ENCODE peak calls at places on chromosomes 3 and 15, in five cellular contexts. T, I, D, Y and P are unnamed samples.

GRCh38 chr15:85788796-85789495 is 5.8 kb downstream of the KLHL25 start:
- DNase-seq in T (no peak), I (no peak), D (no peak), Y (no peak), P (no peak)

GRCh38 chr3:56001991-56002390 is 466.3 kb downstream of the ERC2 start:
- DNase-seq in T (no peak), I (no peak), D (no peak), Y (no peak), P (no peak)

GRCh38 chr3:148269816-148270215 is 427.9 kb upstream of the AGTR1 start:
- DNase-seq in T (no peak), I (no peak), D (no peak), Y (no peak), P (no peak)

GRCh38 chr3:32200991-32201758 is 37.3 kb upstream of the CMTM8 start:
- DNase-seq in T (no peak), I (no peak), D (no peak), Y (no peak), P (no peak)

GRCh38 chr3:69791111-69791510 is 51.8 kb downstream of the MITF start:
- DNase-seq in T (peak; percentile 72), I (no peak), D (no peak), Y (no peak), P (no peak)

GRCh38 chr3:155853214-155854146 is 747 bp downstream of the SLC33A1 start:
- DNase-seq in T (peak; percentile 24), I (no peak), D (peak; percentile 27), Y (no peak), P (peak; percentile 84)

GRCh38 chr3:127371338-127371737 is 83.5 kb upstream of the PRR20G start:
- DNase-seq in T (no peak), I (no peak), D (no peak), Y (no peak), P (no peak)

GRCh38 chr3:111241960-111242359 is 170.3 kb downstream of the NECTIN3 start:
- DNase-seq in T (no peak), I (no peak), D (no peak), Y (no peak), P (no peak)

GRCh38 chr15:29942144-29942543 is 119.9 kb upstream of the TJP1 start:
- DNase-seq in T (no peak), I (no peak), D (no peak), Y (no peak), P (peak; percentile 45)

GRCh38 chr3:108897883-108898282 is 55.8 kb downstream of the GUCA1C start:
- DNase-seq in T (no peak), I (no peak), D (no peak), Y (no peak), P (no peak)

GRCh38 chr15:55774113-55774970 is 31.4 kb upstream of the PRTG start:
- DNase-seq in T (no peak), I (no peak), D (peak; percentile 49), Y (no peak), P (peak; percentile 73)

GRCh38 chr3:171001957-171002694 is 24.4 kb downstream of the SLC2A2 start:
- DNase-seq in T (peak; percentile 56), I (peak; percentile 43), D (no peak), Y (peak; percentile 36), P (no peak)

GRCh38 chr15:99954361-99955180 is 221.3 kb upstream of the LYSMD4 start:
- DNase-seq in T (no peak), I (no peak), D (no peak), Y (no peak), P (no peak)

GRCh38 chr15:58771621-58772235 is 626 bp downstream of the MINDY2 start:
- DNase-seq in T (no peak), I (no peak), D (peak; percentile 31), Y (no peak), P (peak; percentile 51)

GRCh38 chr3:133572158-133573053 is 1.1 kb upstream of the CDV3 start:
- DNase-seq in T (no peak), I (no peak), D (peak; percentile 54), Y (no peak), P (peak; percentile 97)

GRCh38 chr15:24865300-24865699 is 89.5 kb upstream of the SNRPN start:
- DNase-seq in T (no peak), I (no peak), D (no peak), Y (no peak), P (no peak)

GRCh38 chr15:73571346-73571745 is 61.8 kb downstream of the NPTN start:
- DNase-seq in T (no peak), I (peak; percentile 88), D (no peak), Y (no peak), P (no peak)